ENCODE peak calls at places on chromosomes 3 and 15, in eight cellular contexts. A is left ventricle myocardium inferior; P is uterus; E is CD8-positive, alpha-beta T cell; T is fibroblast of mammary gland; Y is endothelial cell; O is glutamatergic neuron; M is mesothelial cell of epicardium. H is an unnamed sample.

GRCh38 chr3:99645277-99646106 is 7.1 kb downstream of the COL8A1 start:
- DNase-seq in A (no peak), M (no peak), Y (peak), P (no peak), O (no peak), T (peak), E (no peak), H (no peak)

GRCh38 chr3:126126292-126126691 is 42.4 kb upstream of the SLC41A3 start:
- DNase-seq in O (no peak), P (peak), E (peak), M (peak), Y (no peak), T (no peak), A (no peak), H (peak)

GRCh38 chr3:28316226-28316625 is 32.3 kb upstream of the ZCWPW2 start:
- DNase-seq in O (no peak), E (no peak), Y (no peak), P (no peak), A (no peak), M (no peak), T (no peak), H (no peak)

GRCh38 chr15:58340176-58340575 is 91.6 kb upstream of the LIPC start:
- DNase-seq in O (no peak), A (no peak), T (peak), E (no peak), P (no peak), M (no peak), Y (no peak), H (no peak)

GRCh38 chr3:101195951-101196713 is 124.2 kb downstream of the IMPG2 start:
- DNase-seq in O (no peak), Y (no peak), E (no peak), A (no peak), P (no peak), T (peak), M (no peak), H (no peak)

GRCh38 chr3:50658416-50658815 is 16.3 kb upstream of the DOCK3 start:
- DNase-seq in T (no peak), Y (no peak), P (no peak), O (no peak), E (no peak), M (no peak), A (no peak), H (no peak)

GRCh38 chr3:70753572-70753971 is 441.1 kb upstream of the MDFIC2 start:
- DNase-seq in M (no peak), Y (no peak), O (no peak), A (no peak), T (no peak), P (no peak), E (no peak), H (no peak)

GRCh38 chr15:98953950-98954349 is 53.6 kb downstream of the PGPEP1L start:
- DNase-seq in T (no peak), E (no peak), O (no peak), Y (no peak), A (no peak), P (no peak), M (no peak), H (peak)

GRCh38 chr3:16606398-16606797 is 1.2 kb upstream of the DAZL start:
- DNase-seq in A (no peak), T (peak), Y (no peak), M (no peak), E (no peak), P (no peak), O (no peak), H (no peak)

GRCh38 chr3:156433910-156434309 is 121.0 kb downstream of the SSR3 start:
- DNase-seq in O (no peak), E (no peak), M (no peak), T (peak), P (no peak), A (no peak), Y (no peak), H (no peak)
- TF ChIP-seq CTCF in O (no peak), E (no peak), M (no peak), T (no peak), P (no peak), A (no peak), Y (no peak), H (no peak)

GRCh38 chr3:481680-482079 is 285.1 kb downstream of the CHL1 start:
- DNase-seq in P (no peak), E (no peak), T (peak), M (no peak), O (no peak), Y (no peak), A (no peak), H (no peak)
- TF ChIP-seq CTCF in P (no peak), E (no peak), T (peak), M (peak), O (no peak), Y (no peak), A (no peak), H (no peak)

GRCh38 chr3:23810342-23811116 is 4.8 kb downstream of the UBE2E1 start:
- DNase-seq in A (peak), O (peak), P (peak), T (no peak), E (peak), M (peak), Y (peak), H (peak)
- TF ChIP-seq CTCF in A (peak), O (peak), P (no peak), T (peak), E (no peak), M (no peak), Y (no peak), H (no peak)

GRCh38 chr3:179446501-179446900 is 4.8 kb downstream of the GNB4 start:
- DNase-seq in E (no peak), P (no peak), M (no peak), O (no peak), T (peak), A (no peak), Y (peak), H (no peak)
- TF ChIP-seq CTCF in E (no peak), P (no peak), M (no peak), O (peak), T (peak), A (peak), Y (peak), H (peak)

GRCh38 chr15:69074011-69074842 is 59.7 kb downstream of the NOX5 start:
- DNase-seq in A (peak), Y (peak), P (peak), T (peak), O (peak), M (peak), E (no peak), H (no peak)
- TF ChIP-seq CTCF in A (peak), Y (no peak), P (no peak), T (no peak), O (no peak), M (no peak), E (no peak), H (no peak)

DNA sequence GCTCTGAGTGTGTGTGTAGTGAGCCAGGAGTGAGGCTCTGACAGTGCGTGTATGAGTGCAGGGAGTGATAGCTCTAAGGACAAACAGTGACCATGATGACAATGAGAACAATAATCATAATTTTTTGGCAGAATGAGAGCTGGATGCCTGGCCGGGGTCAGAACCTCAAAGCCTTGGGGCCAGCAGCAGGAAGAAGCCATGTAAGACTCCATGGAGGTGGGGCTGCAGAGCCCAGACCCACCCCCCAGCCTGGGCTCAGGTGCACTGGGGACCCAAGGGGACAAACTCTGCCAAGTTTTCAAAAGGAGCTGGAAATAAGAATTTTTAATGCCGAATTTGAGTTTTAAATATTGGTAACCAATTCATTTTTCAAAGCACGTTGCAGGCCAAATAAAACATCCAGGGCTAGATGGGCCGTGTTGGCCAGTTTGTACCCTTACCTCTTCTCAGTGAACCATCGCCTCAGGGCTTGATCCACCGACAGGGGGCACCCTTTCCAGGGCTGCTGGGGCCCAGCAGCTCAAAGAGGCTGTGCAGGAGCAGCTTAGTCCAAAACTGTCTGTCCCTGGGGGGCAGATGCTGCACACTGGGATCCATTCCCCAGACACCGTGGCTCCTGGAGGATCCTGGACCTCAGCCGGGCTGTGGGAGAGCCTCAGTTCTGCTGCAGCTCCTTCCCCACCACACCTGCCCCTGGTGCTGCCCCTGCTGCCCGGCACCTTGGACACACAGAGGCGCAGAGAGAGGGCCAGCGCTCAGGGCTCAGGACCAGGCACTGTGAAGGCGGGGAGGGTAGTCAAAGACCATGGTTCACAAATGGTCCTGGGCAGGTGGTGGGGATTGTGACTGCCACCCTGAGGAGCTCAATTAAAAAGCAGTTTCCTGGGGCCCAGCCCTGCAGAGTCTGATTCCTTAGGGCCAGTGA is 86.1 kb upstream of the PRR20G start:
- DNase-seq in A (peak), E (no peak), M (no peak), P (no peak), Y (peak), T (peak), O (no peak), H (peak)
- TF ChIP-seq CTCF in A (peak), E (no peak), M (no peak), P (no peak), Y (peak), T (peak), O (peak), H (peak)

GRCh38 chr3:186004671-186005070 is 66.9 kb upstream of the TRA2B start:
- DNase-seq in Y (no peak), M (no peak), T (no peak), E (no peak), A (no peak), P (no peak), O (no peak), H (no peak)

GRCh38 chr3:186001838-186002237 is 64.0 kb upstream of the TRA2B start:
- DNase-seq in M (no peak), T (no peak), Y (no peak), A (no peak), P (no peak), E (no peak), O (no peak), H (no peak)

GRCh38 chr3:186004209-186004608 is 66.4 kb upstream of the TRA2B start:
- DNase-seq in T (no peak), A (no peak), O (no peak), E (no peak), Y (no peak), P (no peak), M (no peak), H (no peak)

GRCh38 chr3:186003610-186004009 is 65.8 kb upstream of the TRA2B start:
- DNase-seq in Y (no peak), E (no peak), O (no peak), P (no peak), A (no peak), T (no peak), M (no peak), H (no peak)

DNA sequence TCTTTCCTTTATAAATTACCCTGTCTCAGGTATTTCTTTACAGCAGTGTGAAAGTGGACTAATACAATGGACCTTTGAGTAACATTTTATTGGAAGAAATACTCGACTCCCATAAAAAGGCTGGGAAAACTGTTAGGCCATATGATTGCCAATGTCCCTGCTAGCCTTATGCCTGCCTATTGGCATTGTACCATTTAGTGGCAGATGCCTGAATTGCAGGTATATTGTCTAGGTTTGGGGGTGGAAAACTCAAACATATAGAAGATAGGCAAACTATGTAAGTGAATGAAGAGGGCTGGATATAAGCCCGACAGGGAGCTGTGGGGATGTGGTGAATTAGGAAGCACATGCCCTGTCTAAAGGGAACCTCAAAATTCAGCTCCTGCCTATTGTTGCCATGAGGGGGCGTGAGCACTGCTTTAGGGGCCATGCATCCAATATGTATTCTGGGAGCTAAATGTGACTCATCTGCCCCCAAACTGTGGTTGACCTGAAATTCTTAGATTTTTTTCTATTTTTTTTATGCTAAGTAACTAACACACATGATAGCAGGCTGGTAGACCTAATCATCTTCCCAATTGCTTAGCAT is 65.2 kb upstream of the TRA2B start:
- DNase-seq in T (peak), E (no peak), O (no peak), P (no peak), A (no peak), M (no peak), Y (no peak), H (no peak)
- TF ChIP-seq CTCF in T (peak), E (no peak), O (no peak), P (no peak), A (peak), M (no peak), Y (no peak), H (no peak)

GRCh38 chr15:71386448-71387236 is 271.4 kb downstream of the THSD4 start:
- DNase-seq in T (peak), E (no peak), P (no peak), M (no peak), Y (peak), O (no peak), A (no peak), H (no peak)
- TF ChIP-seq CTCF in T (peak), E (peak), P (peak), M (peak), Y (peak), O (peak), A (peak), H (no peak)

GRCh38 chr3:156010829-156011228 is 109.5 kb upstream of the KCNAB1 start:
- DNase-seq in M (no peak), E (no peak), Y (peak), A (no peak), T (peak), O (peak), P (no peak), H (no peak)

DNA sequence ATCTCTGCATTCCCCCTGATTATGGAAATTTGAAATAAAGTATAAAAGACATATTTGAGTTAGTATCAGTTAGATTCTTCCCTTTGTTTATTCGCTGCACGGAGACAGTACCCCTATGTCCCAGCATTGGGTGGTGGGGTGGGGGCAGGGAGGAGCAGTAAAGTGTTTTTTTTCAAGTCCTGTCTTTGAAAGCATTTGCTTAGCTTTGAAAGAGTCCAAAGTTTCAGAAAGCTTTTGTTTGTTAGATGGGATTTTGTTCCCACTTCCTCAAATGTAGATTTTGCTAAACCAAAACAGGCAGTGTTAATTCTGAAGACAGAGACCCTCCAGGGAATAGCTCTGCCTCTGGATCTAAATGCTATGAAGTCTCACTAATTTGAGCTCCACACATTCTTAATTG is 114.7 kb upstream of the KCNAB1 start:
- DNase-seq in M (no peak), T (no peak), A (no peak), O (no peak), Y (no peak), E (no peak), P (no peak), H (no peak)
- TF ChIP-seq CTCF in M (no peak), T (no peak), A (no peak), O (no peak), Y (no peak), E (no peak), P (no peak), H (no peak)

H was measured in spleen.